ENCODE peak calls at places on chromosomes 12 and 14, in six cellular contexts. A, T, O, C, L and B are unnamed samples.

GRCh38 chr12:116759783-116760581 is 21.9 kb downstream of the RNFT2 start:
- DNase-seq in C (peak), L (no peak), T (no peak), O (no peak), A (no peak), B (no peak)

GRCh38 chr14:62674833-62675232 is 370.4 kb downstream of the KCNH5 start:
- DNase-seq in O (peak), C (no peak), T (peak), L (no peak), A (no peak), B (no peak)

GRCh38 chr12:14896477-14897184 is 11.0 kb upstream of the MGP start:
- DNase-seq in C (no peak), A (no peak), T (peak), O (peak), L (no peak), B (no peak)

GRCh38 chr12:93847517-93848452 is 170.6 kb downstream of the CRADD start:
- DNase-seq in A (no peak), O (peak), L (no peak), T (no peak), C (no peak), B (peak)

GRCh38 chr12:52741378-52742195 is 35.6 kb downstream of the KRT76 start:
- DNase-seq in C (peak), O (peak), L (peak), T (peak), A (peak), B (peak)

GRCh38 chr14:93892923-93893549 is 34.1 kb upstream of the FAM181A start:
- DNase-seq in C (peak), T (peak), L (peak), A (peak), O (peak), B (peak)

GRCh38 chr14:76829016-76829365 is 2.8 kb downstream of the LRRC74A start:
- DNase-seq in O (peak), T (peak), A (peak), C (no peak), L (no peak), B (no peak)

GRCh38 chr12:127388985-127389384 is 878.0 kb upstream of the TMEM132C start:
- DNase-seq in T (no peak), L (no peak), A (no peak), O (no peak), C (no peak), B (no peak)

GRCh38 chr12:25276199-25276937 is 25.6 kb upstream of the KRAS start:
- DNase-seq in L (no peak), T (peak), A (no peak), C (peak), O (peak), B (no peak)

GRCh38 chr14:64705406-64706118 is 1.3 kb downstream of the PLEKHG3 start:
- DNase-seq in L (no peak), C (peak), A (no peak), T (no peak), O (no peak), B (no peak)

GRCh38 chr12:68665016-68665569 is 21.7 kb upstream of the NUP107 start:
- DNase-seq in A (no peak), T (no peak), L (no peak), O (peak), C (no peak), B (no peak)

GRCh38 chr14:39467889-39468524 is 35.8 kb upstream of the FBXO33 start:
- DNase-seq in A (no peak), T (peak), O (peak), C (peak), L (no peak), B (no peak)
- TF ChIP-seq CTCF in A (peak), T (peak), O (peak), C (peak), L (peak), B (peak)

GRCh38 chr14:26389646-26390508 is 208.0 kb downstream of the NOVA1 start:
- DNase-seq in C (no peak), T (peak), L (no peak), O (peak), A (no peak), B (no peak)
- TF ChIP-seq CTCF in C (no peak), T (no peak), L (no peak), O (no peak), A (no peak), B (no peak)

DNA sequence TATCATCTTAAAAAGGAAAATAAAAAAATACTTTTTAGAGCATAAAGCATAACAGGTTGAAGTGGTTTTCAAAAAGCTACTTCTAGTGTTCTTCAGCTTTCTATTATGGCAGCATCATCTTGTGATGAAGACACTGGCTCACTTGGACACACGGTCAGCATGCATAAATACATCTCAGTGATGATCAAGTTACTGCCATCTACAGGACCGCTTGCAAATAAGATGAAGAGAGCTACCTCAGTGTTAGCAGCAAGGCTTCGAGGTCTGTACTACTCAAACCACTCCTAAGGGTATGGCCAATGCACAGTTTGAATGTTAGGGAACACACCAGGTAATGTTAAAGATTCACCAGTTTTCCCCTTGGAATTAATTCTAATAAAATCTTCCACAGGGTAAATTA is 58.8 kb downstream of the GALC start:
- DNase-seq in A (no peak), C (no peak), O (peak), L (no peak), T (peak), B (no peak)
- TF ChIP-seq CTCF in A (no peak), C (no peak), O (no peak), L (no peak), T (no peak), B (peak)

DNA sequence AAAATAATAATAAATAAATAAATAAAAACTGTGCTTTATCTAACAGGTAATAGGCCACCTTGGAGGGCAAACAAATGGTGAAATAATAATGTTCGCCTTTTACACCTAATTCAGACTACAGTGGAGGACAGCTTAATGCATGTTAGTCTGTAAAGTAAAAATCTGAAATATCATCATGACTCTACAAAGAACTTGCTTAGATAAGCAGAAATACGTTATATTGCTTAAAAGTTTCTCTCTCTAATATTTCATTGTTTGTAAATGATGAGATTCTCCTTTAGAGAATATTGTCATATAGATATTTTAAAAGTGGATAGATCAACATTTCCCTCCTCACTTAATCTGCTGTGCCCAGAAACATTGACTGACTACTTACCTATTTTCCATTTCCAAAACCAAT is 98.7 kb upstream of the PDZRN4 start:
- DNase-seq in L (no peak), C (no peak), O (no peak), A (no peak), T (no peak), B (no peak)
- TF ChIP-seq CTCF in L (no peak), C (no peak), O (no peak), A (no peak), T (no peak), B (no peak)

DNA sequence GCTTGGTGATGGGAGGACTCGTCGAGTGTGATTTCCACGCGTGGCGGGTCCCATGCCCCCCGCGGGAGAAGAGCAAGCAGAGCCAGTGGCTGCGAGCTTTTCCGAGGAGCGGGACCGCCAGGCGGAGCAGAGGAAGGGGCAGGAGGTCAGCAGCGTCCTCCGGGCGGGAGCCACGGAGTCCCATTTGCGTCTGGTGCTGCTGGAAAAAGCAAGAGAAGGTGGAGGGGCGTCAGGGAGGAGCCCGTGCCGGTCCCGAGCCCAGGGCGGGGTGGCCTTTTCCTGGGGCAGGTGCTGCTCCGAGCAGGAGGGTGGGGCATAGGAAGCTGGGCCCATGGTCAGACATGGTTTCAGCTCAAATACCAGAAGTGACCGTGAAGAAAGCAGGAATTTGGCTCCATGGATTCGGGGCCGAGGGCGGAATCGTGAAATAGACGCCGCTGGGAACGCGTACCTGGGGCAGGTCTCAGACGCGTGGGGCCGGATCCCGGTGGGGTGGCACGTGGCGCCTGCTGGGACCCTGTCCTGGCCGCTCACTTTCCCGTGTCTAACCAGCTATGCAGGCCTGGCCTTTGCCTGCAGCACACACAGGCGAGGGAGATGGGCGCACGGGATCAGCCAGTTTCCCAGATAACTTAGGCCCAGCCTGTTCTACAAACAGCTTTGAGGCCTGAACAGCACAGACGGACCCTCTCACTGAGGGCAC is 60.0 kb downstream of the GALNT9 start:
- DNase-seq in T (no peak), C (no peak), L (no peak), O (no peak), A (no peak), B (no peak)
- TF ChIP-seq CTCF in T (no peak), C (no peak), L (no peak), O (no peak), A (no peak), B (no peak)

GRCh38 chr14:45492876-45493275 is 239.9 kb upstream of the MIS18BP1 start:
- DNase-seq in A (no peak), C (no peak), L (no peak), O (no peak), T (peak), B (no peak)

GRCh38 chr14:45486599-45486998 is 233.6 kb upstream of the MIS18BP1 start:
- DNase-seq in C (no peak), O (no peak), L (no peak), T (no peak), A (no peak), B (no peak)

DNA sequence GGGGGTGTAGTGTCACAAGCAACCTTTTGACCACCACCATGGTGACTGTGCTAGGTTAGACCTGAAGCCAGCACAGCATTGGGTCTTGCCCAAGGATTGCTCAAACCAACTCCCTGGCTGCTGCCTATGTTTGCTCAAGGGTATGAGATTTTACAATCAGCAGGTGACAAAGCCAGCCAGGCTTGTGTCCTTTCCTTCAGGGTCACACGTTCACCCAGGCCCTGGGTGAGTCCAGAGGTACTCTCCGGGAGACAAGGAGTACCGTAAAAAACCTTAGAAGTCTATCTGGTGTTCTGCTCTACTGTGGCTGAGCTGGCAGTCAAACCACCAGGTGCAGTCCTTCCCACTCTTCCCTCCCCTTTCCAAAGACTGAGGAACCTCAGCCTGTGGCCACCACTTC is 238.9 kb upstream of the MIS18BP1 start:
- DNase-seq in T (no peak), A (no peak), O (no peak), L (no peak), C (no peak), B (no peak)
- TF ChIP-seq CTCF in T (no peak), A (no peak), O (no peak), L (no peak), C (no peak), B (no peak)

GRCh38 chr12:45898094-45898493 is 92.3 kb downstream of the SCAF11 start:
- DNase-seq in T (no peak), L (no peak), C (no peak), O (no peak), A (no peak), B (no peak)

GRCh38 chr12:45887544-45887943 is 102.8 kb downstream of the SCAF11 start:
- DNase-seq in L (no peak), O (no peak), C (no peak), T (no peak), A (no peak), B (no peak)

GRCh38 chr12:45890276-45890675 is 100.1 kb downstream of the SCAF11 start:
- DNase-seq in C (no peak), A (no peak), O (no peak), L (no peak), T (no peak), B (no peak)

GRCh38 chr12:45895961-45896360 is 94.4 kb downstream of the SCAF11 start:
- DNase-seq in L (no peak), O (no peak), T (no peak), C (no peak), A (no peak), B (no peak)

GRCh38 chr12:45893240-45893639 is 97.1 kb downstream of the SCAF11 start:
- DNase-seq in C (peak), L (no peak), T (no peak), O (peak), A (no peak), B (no peak)
- TF ChIP-seq CTCF in C (no peak), L (peak), T (peak), O (peak), A (no peak), B (no peak)

DNA sequence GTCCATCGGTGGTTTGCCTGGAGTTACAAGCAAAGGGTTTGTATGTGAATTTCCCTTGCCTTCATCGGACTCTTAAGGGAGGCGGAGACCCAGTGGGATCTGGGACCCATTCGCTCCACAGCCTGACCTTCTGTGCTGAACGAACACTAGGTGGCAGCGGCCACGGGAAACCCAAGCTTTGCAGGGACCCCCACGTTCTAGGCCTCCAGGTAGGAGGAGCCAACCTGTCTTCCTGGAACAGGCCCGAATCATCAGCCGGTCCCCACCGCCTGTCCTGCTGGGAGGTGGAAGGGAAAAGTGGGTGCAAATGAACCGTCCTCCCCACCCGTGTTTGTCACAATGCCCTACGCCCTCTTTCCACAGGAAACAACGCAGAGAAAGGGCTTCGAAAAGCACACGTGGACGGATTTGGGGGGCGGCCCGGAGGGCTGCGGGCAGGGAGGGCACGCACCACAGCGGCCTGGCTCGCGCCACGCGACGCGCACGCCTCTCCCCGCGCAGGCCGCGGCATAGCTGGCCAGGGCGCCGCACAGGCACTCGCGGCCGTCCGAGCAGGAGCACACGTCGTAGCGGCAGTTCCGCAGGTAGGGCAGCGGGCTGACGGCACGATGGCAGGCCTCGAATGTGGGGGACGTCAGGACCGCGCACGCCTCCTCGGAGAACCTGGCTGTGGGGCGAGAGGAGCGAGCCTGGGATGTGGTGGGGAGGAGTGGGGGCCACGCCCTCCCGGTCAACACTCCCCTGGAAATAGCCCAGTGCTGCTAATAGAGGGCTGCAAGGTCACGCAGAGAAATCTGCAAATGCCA is 67.9 kb downstream of the VWF start:
- DNase-seq in A (no peak), O (no peak), L (no peak), C (peak), T (no peak), B (no peak)
- TF ChIP-seq CTCF in A (peak), O (peak), L (peak), C (peak), T (no peak), B (peak)